ENCODE peak calls at places on chromosomes 7 and 10, in five cellular contexts. I is activated CD4-positive, alpha-beta T cell treated with anti-CD3 and anti-CD28 coated beads, Interleukin-2, amount 10 ng/mL, durations not matched to agents 7 days and 5 days; T is non-pigmented ciliary epithelial cell; E is NCI-H1436; N is stimulated activated CD4-positive, alpha-beta T cell treated with anti-CD3 and anti-CD28 coated beads, Interleukin-12 subunit alpha, Interleukin-12 subunit beta, amount 100 ng/mL, for 24 hours. X is an unnamed sample.

GRCh38 chr7:136359333-136359903 is 382.3 kb upstream of the MTPN start:
- DNase-seq in I (no peak), T (no peak), E (no peak), N (no peak), X (no peak)

GRCh38 chr10:25048463-25048862 is 32.1 kb downstream of the THNSL1 start:
- DNase-seq in I (no peak), T (no peak), E (no peak), N (no peak), X (no peak)

GRCh38 chr7:111029574-111030357 is 61.2 kb upstream of the LRRN3 start:
- DNase-seq in I (peak), T (no peak), E (peak), N (peak), X (no peak)

GRCh38 chr7:45256309-45256708 is 98.7 kb downstream of the RAMP3 start:
- DNase-seq in I (no peak), T (no peak), E (no peak), N (no peak), X (no peak)

GRCh38 chr7:97024209-97025129 is at the start of gene DLX5:
- DNase-seq in I (no peak), T (no peak), E (peak), N (no peak), X (no peak)

GRCh38 chr7:137094-137861 is 55.1 kb upstream of the FAM20C start:
- DNase-seq in I (no peak), T (no peak), E (no peak), N (no peak), X (no peak)

GRCh38 chr10:119368991-119369869 is 161.9 kb downstream of the GRK5 start:
- DNase-seq in I (no peak), T (no peak), E (no peak), N (no peak), X (no peak)

GRCh38 chr10:1344846-1345245 is 288.7 kb downstream of the WDR37 start:
- DNase-seq in I (no peak), T (no peak), E (no peak), N (no peak), X (no peak)

GRCh38 chr10:74910604-74911355 is 84.4 kb downstream of the KAT6B start:
- DNase-seq in I (no peak), T (no peak), E (no peak), N (no peak), X (no peak)